ENCODE peak calls at places on chromosomes 5 and 9, in five cellular contexts. B is neural progenitor cell, G is mesenchymal stem cell, P is neuronal stem cell, S is trophoblast cell. Q is an unnamed sample.

GRCh38 chr9:127566351-127567001 is 45.6 kb upstream of the STXBP1 start:
- DNase-seq in B (no peak), S (peak; percentile 44), P (no peak), G (peak; percentile 33), Q (no peak)

GRCh38 chr5:174355208-174355612 is 309.7 kb downstream of the NSG2 start:
- DNase-seq in G (peak; percentile 78), S (peak; percentile 96), P (no peak), B (no peak), Q (no peak)

GRCh38 chr5:177496111-177497010 is 1.0 kb downstream of the PDLIM7 start:
- DNase-seq in B (peak; percentile 97), G (peak; percentile 95), P (peak; percentile 89), S (peak; percentile 62), Q (peak; percentile 92)

GRCh38 chr9:128634651-128635262 is 21.9 kb downstream of the DYNC2I2 start:
- DNase-seq in G (no peak), P (no peak), S (no peak), B (no peak), Q (no peak)

GRCh38 chr5:158899792-158900191 is 199.9 kb downstream of the EBF1 start:
- DNase-seq in B (no peak), S (no peak), G (no peak), P (no peak), Q (no peak)

GRCh38 chr5:74544811-74545210 is 95.7 kb downstream of the ENC1 start:
- DNase-seq in B (no peak), S (no peak), P (no peak), G (no peak), Q (no peak)

GRCh38 chr9:127968717-127969383 is 11.9 kb downstream of the EEIG1 start:
- DNase-seq in S (peak; percentile 79), P (no peak), G (peak; percentile 94), B (no peak), Q (no peak)

GRCh38 chr5:150253416-150254208 is 36.0 kb downstream of the CAMK2A start:
- DNase-seq in G (no peak), P (no peak), B (no peak), S (no peak), Q (no peak)

GRCh38 chr5:145680744-145681143 is 154.4 kb downstream of the PRELID2 start:
- DNase-seq in S (no peak), B (no peak), P (no peak), G (no peak), Q (no peak)

GRCh38 chr5:20678814-20679298 is 690.9 kb upstream of the CDH18 start:
- DNase-seq in P (no peak), G (peak; percentile 74), B (no peak), S (peak; percentile 87), Q (no peak)

GRCh38 chr9:76904661-76905457 is 1.1 kb downstream of the PRUNE2 start:
- DNase-seq in G (peak; percentile 2), B (no peak), S (no peak), P (no peak), Q (no peak)

GRCh38 chr5:93930098-93930497 is 188.7 kb upstream of the POU5F2 start:
- DNase-seq in B (no peak), G (no peak), S (no peak), P (no peak), Q (no peak)

GRCh38 chr9:3963266-3964019 is 336.4 kb downstream of the GLIS3 start:
- DNase-seq in B (no peak), S (no peak), G (peak; percentile 89), P (no peak), Q (peak; percentile 13)

GRCh38 chr9:99340281-99340680 is 118.2 kb downstream of the SEC61B start:
- DNase-seq in S (no peak), P (no peak), B (no peak), G (no peak), Q (no peak)

DNA sequence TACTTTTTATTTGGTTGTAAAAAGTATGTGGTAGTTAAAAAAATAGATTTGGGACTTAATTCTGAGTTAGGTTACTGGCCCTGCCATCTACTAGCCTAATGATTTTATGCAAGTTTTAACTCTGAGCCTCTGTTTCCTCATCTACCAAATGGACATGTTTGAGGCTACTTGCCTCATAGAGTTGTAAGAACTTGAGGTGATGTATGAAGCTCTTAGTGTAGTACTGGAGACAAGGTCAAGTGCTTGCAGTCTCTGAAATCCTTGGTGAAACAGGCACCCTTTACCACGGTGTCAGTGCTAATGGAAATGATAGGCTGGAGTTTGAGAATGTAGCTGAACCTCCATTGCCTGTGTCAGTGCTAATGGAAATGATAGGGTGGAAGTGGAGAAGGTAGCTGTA is 15.3 kb downstream of the GPR107 start:
- DNase-seq in S (no peak), B (no peak), P (no peak), G (peak; percentile 49), Q (no peak)
- H3K27ac ChIP-seq in S (no peak overlapping the region), B (no peak overlapping the region), P (no peak overlapping the region), G (no peak overlapping the region), Q (no peak overlapping the region)

DNA sequence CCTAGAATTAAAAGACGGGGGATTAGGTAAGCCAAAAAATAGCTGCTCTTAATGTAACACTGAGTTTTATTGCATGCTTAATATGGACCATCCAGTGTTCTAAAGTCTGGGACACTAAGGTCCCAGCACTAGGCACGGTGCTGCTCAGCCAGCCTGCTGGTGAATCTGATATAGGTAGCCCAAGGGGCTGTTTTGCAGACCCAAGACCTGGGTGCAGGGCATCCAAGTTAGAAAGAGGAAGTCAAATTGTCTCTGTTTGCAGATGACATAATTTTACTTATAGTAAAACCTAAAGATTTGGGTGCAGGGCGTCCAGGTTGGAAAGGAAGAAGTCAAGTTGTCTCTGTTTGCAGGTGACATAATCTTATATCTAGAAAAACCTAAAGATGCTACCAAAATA is 17.8 kb downstream of the IFNA5 start:
- DNase-seq in G (no peak), S (no peak), P (no peak), B (no peak), Q (no peak)
- H3K27ac ChIP-seq in G (no peak overlapping the region), S (no peak overlapping the region), P (no peak overlapping the region), B (no peak overlapping the region), Q (no peak overlapping the region)

DNA sequence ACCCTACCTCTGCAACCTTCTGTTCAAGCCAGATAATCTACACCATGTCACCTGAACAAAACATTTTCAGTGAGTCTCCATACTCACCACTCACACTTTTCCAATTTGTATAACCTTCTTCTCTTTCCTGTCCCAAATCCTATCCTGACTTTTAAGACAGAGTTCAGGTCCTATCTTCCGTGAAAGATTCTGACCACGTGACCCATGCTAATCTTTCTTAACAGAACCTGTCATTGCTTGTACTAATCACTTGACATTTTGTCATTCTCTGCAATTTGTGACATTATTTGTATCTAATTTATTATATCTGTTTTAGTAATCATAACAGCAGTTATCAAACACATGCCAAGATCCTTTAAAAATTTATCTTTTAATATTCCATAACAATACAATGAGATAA is 132.5 kb upstream of the PRLR start:
- DNase-seq in G (no peak), B (no peak), P (no peak), S (no peak), Q (no peak)
- H3K27ac ChIP-seq in G (no peak overlapping the region), B (no peak overlapping the region), P (no peak overlapping the region), S (no peak overlapping the region), Q (no peak overlapping the region)

DNA sequence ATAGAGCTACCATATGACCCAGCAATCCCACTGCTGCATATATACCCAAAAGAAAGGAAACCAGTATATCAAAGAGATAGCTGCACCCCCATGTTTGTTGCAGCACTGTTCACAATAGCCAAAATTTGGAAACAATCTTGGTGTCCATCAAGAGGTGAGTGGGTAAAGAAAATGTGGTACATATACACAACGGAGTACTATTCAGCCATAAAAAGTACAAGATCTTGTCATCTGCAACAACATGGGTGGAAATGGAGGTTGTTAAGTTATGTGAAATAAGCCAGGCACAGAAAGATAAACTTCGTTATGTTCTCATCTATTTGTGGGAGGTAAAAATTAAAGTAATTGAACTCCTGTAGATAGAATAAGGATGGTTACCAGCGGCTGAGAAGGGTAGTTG is 145.0 kb downstream of the MED27 start:
- DNase-seq in P (no peak), G (no peak), B (no peak), S (no peak), Q (no peak)
- H3K27ac ChIP-seq in P (no peak overlapping the region), G (no peak overlapping the region), B (no peak overlapping the region), S (no peak overlapping the region), Q (no peak overlapping the region)

Q was measured in SJCRH30.